ENCODE peak calls at places on chromosomes 11 and 22, in seven cellular contexts. F, T, N, I, Y, Z and H are unnamed samples.

GRCh38 chr11:61890536-61891330 is 612 bp downstream of the FADS3 start:
- DNase-seq in Z (no peak), I (no peak), N (peak), Y (no peak), T (peak), F (peak), H (peak)

GRCh38 chr11:115624065-115624464 is 119.8 kb upstream of the CADM1 start:
- DNase-seq in N (no peak), F (no peak), I (no peak), T (no peak), Y (no peak), Z (no peak), H (no peak)

GRCh38 chr11:130269544-130269943 is 45.2 kb downstream of the ZBTB44 start:
- DNase-seq in F (no peak), I (no peak), Y (no peak), Z (no peak), T (no peak), N (no peak), H (no peak)

GRCh38 chr11:130042093-130042591 is 27.6 kb upstream of the APLP2 start:
- DNase-seq in F (no peak), T (peak), Y (no peak), Z (peak), N (peak), I (no peak), H (no peak)

GRCh38 chr11:2580444-2581050 is 119.2 kb downstream of the KCNQ1OT1 start:
- DNase-seq in Z (no peak), Y (peak), T (no peak), N (no peak), I (peak), F (no peak), H (peak)

GRCh38 chr22:47620391-47620790 is 857.9 kb downstream of the TBC1D22A start:
- DNase-seq in T (no peak), N (no peak), I (no peak), Z (no peak), F (no peak), Y (no peak), H (no peak)

GRCh38 chr22:21621891-21622623 is 7.8 kb downstream of the YDJC start:
- DNase-seq in Z (no peak), T (no peak), Y (no peak), I (no peak), N (no peak), F (no peak), H (no peak)

GRCh38 chr11:46240861-46241260 is 36.6 kb upstream of the CREB3L1 start:
- DNase-seq in N (no peak), T (no peak), Z (no peak), I (no peak), F (no peak), Y (no peak), H (no peak)

GRCh38 chr22:48218889-48219420 is 1456.5 kb downstream of the TBC1D22A start:
- DNase-seq in F (no peak), Y (no peak), N (no peak), T (no peak), I (no peak), Z (no peak), H (no peak)

GRCh38 chr11:123166095-123166559 is 28.9 kb downstream of the CLMP start:
- DNase-seq in I (no peak), Z (no peak), N (peak), F (peak), T (peak), Y (peak), H (no peak)

GRCh38 chr11:132349806-132350733 is 979.7 kb downstream of the NTM start:
- DNase-seq in T (no peak), Z (no peak), N (peak), Y (no peak), F (no peak), I (no peak), H (no peak)

GRCh38 chr11:48104562-48104924 is 112.1 kb upstream of the OR4B1 start:
- DNase-seq in I (no peak), N (no peak), Z (no peak), F (no peak), T (no peak), Y (no peak), H (no peak)

GRCh38 chr22:39417641-39418040 is 18.1 kb downstream of the TAB1 start:
- DNase-seq in Z (no peak), Y (no peak), F (no peak), N (no peak), I (no peak), T (no peak), H (no peak)

GRCh38 chr11:67505605-67506396 is 638 bp upstream of the PITPNM1 start:
- DNase-seq in N (peak), I (peak), Z (peak), Y (peak), F (peak), T (no peak), H (peak)

GRCh38 chr22:28395920-28396447 is 283.7 kb downstream of the TTC28 start:
- DNase-seq in I (no peak), Z (peak), T (no peak), Y (no peak), N (peak), F (no peak), H (no peak)

GRCh38 chr11:71183878-71184277 is 68.5 kb downstream of the SHANK2 start:
- DNase-seq in Y (no peak), N (no peak), I (no peak), Z (no peak), F (no peak), T (no peak), H (no peak)

GRCh38 chr11:118434553-118435232 is 1.6 kb upstream of the KMT2A start:
- DNase-seq in F (peak), N (peak), I (no peak), Z (no peak), T (no peak), Y (peak), H (peak)

GRCh38 chr11:108223449-108224149 is 732 bp downstream of the ATM start:
- DNase-seq in N (peak), Z (no peak), T (no peak), F (no peak), I (no peak), Y (no peak), H (no peak)

GRCh38 chr22:27154717-27155116 is 497.3 kb downstream of the MIAT start:
- DNase-seq in F (no peak), Y (no peak), T (no peak), I (no peak), N (no peak), Z (no peak), H (no peak)

GRCh38 chr11:78652866-78653265 is 78.2 kb upstream of the NARS2 start:
- DNase-seq in T (no peak), Y (no peak), Z (no peak), N (no peak), I (no peak), F (no peak), H (no peak)

GRCh38 chr22:35352214-35353111 is 28.4 kb upstream of the HMOX1 start:
- DNase-seq in I (peak), T (no peak), N (no peak), F (peak), Z (no peak), Y (peak), H (peak)

GRCh38 chr11:46906596-46906995 is 11.8 kb downstream of the LRP4 start:
- DNase-seq in Z (no peak), F (no peak), N (peak), Y (peak), I (no peak), T (no peak), H (no peak)

GRCh38 chr22:25666308-25666707 is 75.7 kb upstream of the MYO18B start:
- DNase-seq in T (no peak), I (no peak), N (no peak), Z (no peak), Y (peak), F (peak), H (peak)

GRCh38 chr11:1302461-1303073 is 6.9 kb downstream of the TOLLIP start:
- DNase-seq in I (no peak), T (no peak), Y (no peak), F (peak), N (no peak), Z (no peak), H (no peak)

GRCh38 chr11:76823481-76824028 is 37.2 kb upstream of the ACER3 start:
- DNase-seq in Y (no peak), Z (no peak), I (no peak), N (peak), F (peak), T (no peak), H (no peak)

GRCh38 chr22:29308148-29308790 is 1.8 kb downstream of the GAS2L1 start:
- DNase-seq in N (no peak), Y (no peak), I (no peak), Z (no peak), T (no peak), F (no peak), H (peak)

GRCh38 chr11:22459053-22459452 is 120.9 kb downstream of the SLC17A6 start:
- DNase-seq in N (no peak), T (no peak), Y (no peak), Z (no peak), I (no peak), F (no peak), H (no peak)

GRCh38 chr11:15288801-15289342 is 174.1 kb downstream of the INSC start:
- DNase-seq in Y (no peak), Z (no peak), I (no peak), N (no peak), T (no peak), F (no peak), H (no peak)

GRCh38 chr11:9840460-9841004 is 176.7 kb downstream of the SWAP70 start:
- DNase-seq in F (no peak), T (no peak), I (no peak), N (no peak), Z (no peak), Y (no peak), H (no peak)

GRCh38 chr11:1817511-1817910 is 17.3 kb upstream of the SYT8 start:
- DNase-seq in F (no peak), Z (no peak), N (no peak), Y (no peak), T (no peak), I (no peak), H (no peak)

GRCh38 chr11:105334025-105334714 is 194.6 kb upstream of the CARD18 start:
- DNase-seq in N (no peak), I (no peak), Y (no peak), T (no peak), Z (no peak), F (no peak), H (peak)

GRCh38 chr11:15884792-15885540 is 471.4 kb downstream of the SOX6 start:
- DNase-seq in Y (no peak), Z (no peak), T (no peak), I (no peak), F (no peak), N (no peak), H (no peak)

GRCh38 chr11:6755303-6755952 is 16.3 kb downstream of the OR2AG2 start:
- DNase-seq in T (no peak), N (peak), F (peak), Z (no peak), I (no peak), Y (peak), H (peak)

GRCh38 chr11:83659466-83659865 is 373.3 kb upstream of the CCDC90B start:
- DNase-seq in F (no peak), Z (no peak), I (no peak), N (no peak), T (no peak), Y (no peak), H (no peak)

GRCh38 chr11:14067686-14068085 is 105.2 kb downstream of the SPON1 start:
- DNase-seq in T (no peak), Y (no peak), I (no peak), Z (no peak), F (no peak), N (no peak), H (no peak)

GRCh38 chr22:30197389-30197788 is 49.2 kb downstream of the LIF start:
- DNase-seq in Y (no peak), I (no peak), F (no peak), T (no peak), Z (no peak), N (no peak), H (no peak)

GRCh38 chr11:65100674-65101350 is 4.8 kb downstream of the VPS51 start:
- DNase-seq in T (no peak), F (no peak), N (no peak), Z (no peak), Y (no peak), I (no peak), H (no peak)
- TF ChIP-seq CTCF in T (no peak), F (no peak), N (no peak), Z (no peak), Y (no peak), I (no peak), H (no peak)

GRCh38 chr11:92643827-92644226 is 325.6 kb upstream of the MTNR1B start:
- DNase-seq in T (no peak), Y (no peak), Z (no peak), I (no peak), F (no peak), N (no peak), H (no peak)

GRCh38 chr11:92638678-92639077 is 330.8 kb upstream of the MTNR1B start:
- DNase-seq in Z (no peak), I (no peak), T (no peak), Y (no peak), N (no peak), F (no peak), H (no peak)

DNA sequence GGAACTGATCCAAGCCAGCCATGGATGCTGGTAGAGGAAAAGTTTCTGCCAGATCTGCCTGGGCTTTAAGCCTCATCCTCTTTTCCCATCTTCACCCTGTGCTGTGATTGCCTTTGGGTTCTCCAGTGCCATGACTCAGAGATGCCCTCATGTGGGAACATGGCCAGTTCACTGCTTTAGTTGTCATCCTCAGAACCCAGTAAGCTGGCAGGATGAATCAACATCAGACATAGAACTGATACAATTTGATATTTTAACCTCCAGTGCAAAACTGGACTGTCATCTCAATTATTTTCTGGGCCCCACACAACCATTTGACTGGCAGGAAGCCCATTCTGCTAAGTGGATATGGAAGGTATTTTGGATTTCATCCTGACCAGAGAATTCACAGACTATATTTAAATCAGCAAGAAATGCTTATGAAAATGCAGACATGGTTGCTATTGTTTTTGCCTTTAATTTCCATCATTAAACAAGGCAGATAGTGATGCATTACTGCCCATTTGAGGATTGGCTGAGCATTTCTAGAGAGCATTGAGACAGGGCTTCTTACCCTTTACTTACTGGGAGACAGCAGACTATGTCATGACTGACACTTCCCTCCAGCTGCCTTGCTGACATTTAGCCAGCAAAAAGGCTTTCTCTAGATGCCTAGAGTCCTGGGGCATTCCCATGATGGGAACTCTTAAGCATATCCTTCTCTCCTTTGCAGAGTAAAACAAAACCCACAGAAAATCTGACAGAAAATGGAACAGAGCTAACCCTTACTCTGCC is 327.1 kb upstream of the MTNR1B start:
- DNase-seq in Z (no peak), I (no peak), T (no peak), Y (no peak), F (no peak), N (no peak), H (no peak)
- TF ChIP-seq CTCF in Z (no peak), I (no peak), T (no peak), Y (no peak), F (no peak), N (no peak), H (no peak)

GRCh38 chr11:17986711-17987220 is 26.1 kb downstream of the SERGEF start:
- DNase-seq in F (no peak), Y (no peak), N (no peak), T (no peak), Z (no peak), I (no peak), H (no peak)
- TF ChIP-seq CTCF in F (no peak), Y (no peak), N (peak), T (no peak), Z (peak), I (no peak), H (no peak)

DNA sequence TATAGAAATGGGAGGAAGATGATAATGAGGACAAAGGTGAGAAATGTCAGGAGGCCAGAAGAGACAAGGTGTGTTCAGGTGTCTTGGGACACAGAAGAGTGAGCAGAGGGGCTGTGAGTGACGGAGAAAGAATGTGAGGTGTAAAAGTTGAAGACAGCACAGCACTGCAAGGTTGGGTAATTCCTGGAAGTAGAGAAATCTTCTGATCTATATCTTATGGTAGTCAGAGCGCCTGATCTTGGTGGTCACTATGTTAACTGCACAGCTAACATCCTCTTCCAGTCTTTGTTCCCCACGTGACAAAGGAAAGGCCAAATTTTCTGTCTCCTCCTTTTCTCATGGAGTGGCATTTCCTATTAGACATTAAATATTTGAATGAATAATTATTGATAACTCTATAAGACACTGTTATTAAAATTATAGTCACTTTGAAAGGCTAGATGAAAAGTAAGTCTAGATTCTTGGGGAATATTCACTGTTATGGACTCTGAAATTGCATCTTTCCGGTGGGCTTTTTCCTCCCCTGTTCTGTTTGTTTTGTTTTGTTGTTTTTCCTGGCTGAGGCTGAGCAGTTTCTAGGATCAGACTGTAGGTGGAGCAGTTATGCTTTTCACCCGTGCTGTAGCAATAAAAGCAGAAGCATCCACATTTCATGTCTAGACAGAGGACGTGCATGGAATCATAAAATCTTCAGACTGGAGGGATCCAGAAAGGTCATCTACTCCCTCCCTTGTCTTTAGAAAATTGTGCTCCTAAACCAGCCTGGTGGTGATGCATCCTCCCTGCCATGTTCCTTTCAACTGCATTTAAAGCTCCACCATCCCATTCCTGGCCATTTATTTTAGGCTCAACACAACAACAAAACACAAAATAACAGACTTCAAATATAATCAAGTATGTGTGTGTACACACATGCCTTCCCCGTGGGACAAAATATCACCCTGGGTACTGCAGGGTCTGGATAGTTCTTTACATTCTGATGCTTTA is 26.6 kb downstream of the SC5D start:
- DNase-seq in F (no peak), I (no peak), Z (peak), N (peak), Y (no peak), T (peak), H (no peak)
- TF ChIP-seq CTCF in F (peak), I (peak), Z (peak), N (peak), Y (no peak), T (peak), H (peak)

DNA sequence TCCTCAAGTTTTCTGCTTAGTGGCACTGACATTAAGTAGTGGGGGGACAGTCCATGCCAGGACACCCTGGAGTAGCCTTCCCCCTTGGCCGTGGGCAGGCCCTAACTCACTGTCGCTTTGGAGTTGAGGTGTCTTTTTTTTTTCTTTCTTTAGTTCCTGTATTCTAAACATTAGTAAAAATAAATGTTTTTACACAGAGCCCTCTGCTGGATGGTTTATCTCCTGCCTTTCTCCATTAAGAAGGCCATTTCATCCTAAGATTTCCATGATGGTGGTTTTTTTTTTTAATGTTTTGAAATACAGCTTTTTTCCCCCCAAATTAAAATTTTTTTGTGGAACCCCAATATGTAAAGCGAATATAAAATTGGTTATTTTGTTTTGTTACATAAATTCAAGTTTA is 1.8 kb upstream of the TIGD3 start:
- DNase-seq in F (no peak), N (peak), Z (no peak), Y (no peak), I (no peak), T (no peak), H (no peak)
- TF ChIP-seq CTCF in F (peak), N (peak), Z (peak), Y (no peak), I (peak), T (no peak), H (no peak)

DNA sequence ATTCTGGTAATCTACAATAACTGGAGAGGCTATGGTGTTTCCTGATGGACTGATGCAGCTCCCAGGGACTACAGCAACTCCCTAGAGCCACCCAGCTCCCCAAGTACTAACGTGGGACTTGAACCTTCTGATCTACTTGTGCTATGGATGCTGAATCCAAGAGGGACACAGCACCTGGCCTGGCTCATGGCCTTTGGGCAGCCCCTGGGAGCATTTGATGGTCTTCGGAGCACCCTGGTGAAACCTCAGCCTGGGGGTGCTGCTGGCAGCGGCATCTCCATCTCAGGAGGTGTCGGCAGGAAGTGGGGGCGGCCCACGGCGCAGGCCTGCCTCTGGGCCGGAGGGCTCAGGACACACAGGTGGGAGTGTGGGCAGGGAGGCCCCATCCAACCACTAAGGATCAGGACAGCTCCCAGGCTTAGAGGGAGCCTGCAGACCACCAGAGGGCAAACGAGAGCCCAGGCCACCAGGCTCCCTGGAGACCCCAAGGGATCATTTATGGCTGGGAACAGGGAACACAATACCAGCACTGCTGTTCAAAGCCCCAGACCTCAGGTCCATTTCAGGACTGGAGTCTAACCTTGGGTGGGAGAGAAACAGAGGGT is 8.7 kb downstream of the EHD1 start:
- DNase-seq in N (no peak), Z (no peak), T (no peak), Y (no peak), I (no peak), F (no peak), H (no peak)
- TF ChIP-seq CTCF in N (peak), Z (peak), T (peak), Y (peak), I (peak), F (no peak), H (no peak)